ENCODE peak calls at places on chromosomes 16 and 17, in five cellular contexts. P is GM23248, R is hepatocyte, Y is keratinocyte, U is breast epithelium. Q is an unnamed sample.

GRCh38 chr17:11122908-11123307 is 118.1 kb upstream of the SHISA6 start:
- DNase-seq in R (no peak), U (peak; percentile 45), P (no peak), Y (no peak), Q (no peak)

GRCh38 chr17:15744885-15745284 is 12.8 kb downstream of the TBC1D26 start:
- DNase-seq in Y (no peak), P (no peak), R (no peak), U (no peak), Q (no peak)

GRCh38 chr16:57134982-57135381 is 42.6 kb downstream of the CPNE2 start:
- DNase-seq in R (no peak), P (no peak), Y (no peak), U (no peak), Q (no peak)

GRCh38 chr17:48571826-48572417 is 6.2 kb downstream of the HOXB4 start:
- DNase-seq in Y (no peak), R (no peak), U (no peak), P (no peak), Q (no peak)

GRCh38 chr17:19703106-19703775 is 13.1 kb downstream of the SLC47A2 start:
- DNase-seq in R (no peak), U (peak; percentile 13), Y (no peak), P (no peak), Q (no peak)

GRCh38 chr17:75365009-75365930 is 40.2 kb downstream of the GRB2 start:
- DNase-seq in P (no peak), Y (no peak), U (no peak), R (no peak), Q (no peak)

GRCh38 chr16:7278636-7279035 is 54.0 kb upstream of the RBFOX1 start:
- DNase-seq in U (no peak), P (no peak), R (no peak), Y (no peak), Q (no peak)

GRCh38 chr16:72203401-72203800 is 31.4 kb upstream of the PMFBP1 start:
- DNase-seq in U (no peak), Y (no peak), R (no peak), P (peak; percentile 55), Q (no peak)

GRCh38 chr16:17360810-17361209 is 110.0 kb downstream of the XYLT1 start:
- DNase-seq in R (no peak), U (no peak), P (no peak), Y (no peak), Q (no peak)

GRCh38 chr17:47295037-47295873 is 28.5 kb upstream of the EFCAB13 start:
- DNase-seq in Y (no peak), U (peak; percentile 85), P (no peak), R (no peak), Q (no peak)

GRCh38 chr17:35242158-35242804 is 591 bp upstream of the SLFN5 start:
- DNase-seq in Y (no peak), R (peak; percentile 88), U (peak; percentile 81), P (peak; percentile 73), Q (peak; percentile 87)

GRCh38 chr17:68015081-68015723 is 18.9 kb upstream of the C17orf58 start:
- DNase-seq in R (no peak), Y (no peak), P (no peak), U (no peak), Q (no peak)

GRCh38 chr17:82231312-82231561 is 2.4 kb downstream of the SLC16A3 start:
- DNase-seq in U (no peak), P (no peak), R (no peak), Y (no peak), Q (no peak)

GRCh38 chr16:84360170-84360569 is 8.2 kb upstream of the ATP2C2 start:
- DNase-seq in Y (no peak), R (no peak), P (no peak), U (no peak), Q (no peak)

Q was measured in RWPE2.